ENCODE peak calls at places on chromosomes 4 and X, in ten cellular contexts. One of them, this sample, is unnamed.
A peak's percentile ranks its signal among the peaks of the same experiment; 100 is the strongest.

GRCh38 chr4:165965503-165965902 is 92.5 kb downstream of the TLL1 start:
- DNase-seq in Peyer's patch: no peak
- DNase-seq in transverse colon: no peak
- DNase-seq in lower leg skin: no peak
- DNase-seq in right lobe of liver: no peak
- DNase-seq in heart left ventricle: no peak
- DNase-seq in spleen: no peak
- DNase-seq in upper lobe of left lung: no peak
- DNase-seq in GM12891: no peak
- DNase-seq in adrenal gland: no peak
- DNase-seq in this sample: no peak

GRCh38 chr4:74148205-74148604 is 9.7 kb upstream of the MTHFD2L start:
- DNase-seq in Peyer's patch: no peak
- DNase-seq in transverse colon: no peak
- DNase-seq in lower leg skin: no peak
- DNase-seq in right lobe of liver: no peak
- DNase-seq in heart left ventricle: no peak
- DNase-seq in spleen: no peak
- DNase-seq in upper lobe of left lung: no peak
- DNase-seq in GM12891: no peak
- DNase-seq in adrenal gland: no peak
- DNase-seq in this sample: no peak

GRCh38 chr4:7808752-7809151 is 130.9 kb downstream of the AFAP1 start:
- DNase-seq in Peyer's patch: no peak
- DNase-seq in transverse colon: no peak
- DNase-seq in lower leg skin: no peak
- DNase-seq in right lobe of liver: no peak
- DNase-seq in heart left ventricle: no peak
- DNase-seq in spleen: no peak
- DNase-seq in upper lobe of left lung: no peak
- DNase-seq in GM12891: no peak
- DNase-seq in adrenal gland: no peak
- DNase-seq in this sample: no peak

GRCh38 chr4:15368906-15369305 is 58.9 kb upstream of the C1QTNF7 start:
- DNase-seq in Peyer's patch: no peak
- DNase-seq in transverse colon: no peak
- DNase-seq in lower leg skin: no peak
- DNase-seq in right lobe of liver: no peak
- DNase-seq in heart left ventricle: no peak
- DNase-seq in spleen: no peak
- DNase-seq in upper lobe of left lung: no peak
- DNase-seq in GM12891: no peak
- DNase-seq in adrenal gland: no peak
- DNase-seq in this sample: no peak

GRCh38 chr4:117996891-117997290 is 37.4 kb upstream of the NDST3 start:
- DNase-seq in Peyer's patch: no peak
- DNase-seq in transverse colon: no peak
- DNase-seq in lower leg skin: no peak
- DNase-seq in right lobe of liver: no peak
- DNase-seq in heart left ventricle: no peak
- DNase-seq in spleen: no peak
- DNase-seq in upper lobe of left lung: no peak
- DNase-seq in GM12891: no peak
- DNase-seq in adrenal gland: no peak
- DNase-seq in this sample: no peak

GRCh38 chr4:137641554-137641953 is 109.3 kb upstream of the PCDH18 start:
- DNase-seq in Peyer's patch: no peak
- DNase-seq in transverse colon: no peak
- DNase-seq in lower leg skin: peak; percentile 54
- DNase-seq in right lobe of liver: no peak
- DNase-seq in heart left ventricle: no peak
- DNase-seq in spleen: no peak
- DNase-seq in upper lobe of left lung: no peak
- DNase-seq in GM12891: no peak
- DNase-seq in adrenal gland: no peak
- DNase-seq in this sample: no peak

GRCh38 chr4:184668511-184669114 is 19.1 kb downstream of the PRIMPOL start:
- DNase-seq in Peyer's patch: no peak
- DNase-seq in transverse colon: no peak
- DNase-seq in lower leg skin: no peak
- DNase-seq in right lobe of liver: no peak
- DNase-seq in heart left ventricle: no peak
- DNase-seq in spleen: no peak
- DNase-seq in upper lobe of left lung: no peak
- DNase-seq in GM12891: no peak
- DNase-seq in adrenal gland: no peak
- DNase-seq in this sample: no peak

GRCh38 chrX:155065035-155065734 is 5.8 kb downstream of the CMC4 start:
- DNase-seq in Peyer's patch: no peak
- DNase-seq in transverse colon: no peak
- DNase-seq in lower leg skin: no peak
- DNase-seq in right lobe of liver: no peak
- DNase-seq in heart left ventricle: no peak
- DNase-seq in spleen: no peak
- DNase-seq in upper lobe of left lung: no peak
- DNase-seq in GM12891: no peak
- DNase-seq in adrenal gland: no peak
- DNase-seq in this sample: no peak

GRCh38 chrX:38975368-38975767 is 174.1 kb downstream of the MID1IP1 start:
- DNase-seq in Peyer's patch: no peak
- DNase-seq in transverse colon: no peak
- DNase-seq in lower leg skin: no peak
- DNase-seq in right lobe of liver: no peak
- DNase-seq in heart left ventricle: no peak
- DNase-seq in spleen: no peak
- DNase-seq in upper lobe of left lung: no peak
- DNase-seq in GM12891: no peak
- DNase-seq in adrenal gland: no peak
- DNase-seq in this sample: peak; percentile 15

GRCh38 chr4:2363056-2363719 is 55.3 kb downstream of the ZFYVE28 start:
- DNase-seq in Peyer's patch: peak; percentile 84
- DNase-seq in transverse colon: no peak
- DNase-seq in lower leg skin: no peak
- DNase-seq in right lobe of liver: peak; percentile 88
- DNase-seq in heart left ventricle: no peak
- DNase-seq in spleen: no peak
- DNase-seq in upper lobe of left lung: peak; percentile 31
- DNase-seq in GM12891: no peak
- DNase-seq in adrenal gland: peak; percentile 92
- DNase-seq in this sample: no peak

GRCh38 chrX:20623448-20623847 is 356.7 kb upstream of the RPS6KA3 start:
- DNase-seq in Peyer's patch: no peak
- DNase-seq in transverse colon: no peak
- DNase-seq in lower leg skin: no peak
- DNase-seq in right lobe of liver: no peak
- DNase-seq in heart left ventricle: no peak
- DNase-seq in spleen: no peak
- DNase-seq in upper lobe of left lung: no peak
- DNase-seq in GM12891: no peak
- DNase-seq in adrenal gland: peak; percentile 0
- DNase-seq in this sample: no peak

DNA sequence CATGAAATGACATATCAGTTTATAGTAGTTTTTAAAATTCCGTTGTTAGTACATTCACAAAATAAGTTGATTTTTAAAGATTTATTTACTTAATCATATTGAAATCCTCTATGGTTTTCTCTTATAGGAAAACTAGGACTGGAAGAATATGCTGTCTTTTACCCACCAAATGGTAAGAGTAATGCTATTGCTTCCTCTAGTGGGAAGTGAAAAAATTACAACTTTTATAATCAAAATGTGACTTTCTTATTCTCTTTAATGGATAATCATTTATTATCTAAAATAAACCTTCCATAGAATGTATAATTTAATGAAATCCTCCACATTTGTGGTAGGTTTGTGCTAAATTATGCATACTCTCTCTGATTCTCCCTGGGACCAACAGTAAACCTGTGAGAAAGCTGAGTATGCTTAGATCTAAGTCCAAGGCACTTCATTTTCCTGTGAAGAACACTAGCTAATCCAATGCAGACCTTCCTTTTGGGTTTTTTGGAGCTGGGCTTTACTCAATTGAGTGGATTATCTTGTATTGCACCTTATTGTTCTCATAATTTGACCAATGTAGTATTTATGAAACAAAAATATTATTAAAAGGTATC is 136.2 kb downstream of the TBC1D19 start:
- DNase-seq in Peyer's patch: no peak
- DNase-seq in transverse colon: no peak
- DNase-seq in lower leg skin: no peak
- DNase-seq in right lobe of liver: no peak
- DNase-seq in heart left ventricle: no peak
- DNase-seq in spleen: no peak
- DNase-seq in upper lobe of left lung: no peak
- DNase-seq in GM12891: no peak
- DNase-seq in adrenal gland: no peak
- DNase-seq in this sample: peak; percentile 17
- TF ChIP-seq POLR2A in Peyer's patch: no peak
- TF ChIP-seq POLR2A in transverse colon: no peak
- TF ChIP-seq POLR2A in lower leg skin: no peak
- TF ChIP-seq POLR2A in right lobe of liver: no peak
- TF ChIP-seq POLR2A in heart left ventricle: no peak
- TF ChIP-seq POLR2A in spleen: no peak
- TF ChIP-seq POLR2A in upper lobe of left lung: no peak
- TF ChIP-seq POLR2A in GM12891: no peak
- TF ChIP-seq POLR2A in adrenal gland: no peak
- TF ChIP-seq POLR2A in this sample: no peak

DNA sequence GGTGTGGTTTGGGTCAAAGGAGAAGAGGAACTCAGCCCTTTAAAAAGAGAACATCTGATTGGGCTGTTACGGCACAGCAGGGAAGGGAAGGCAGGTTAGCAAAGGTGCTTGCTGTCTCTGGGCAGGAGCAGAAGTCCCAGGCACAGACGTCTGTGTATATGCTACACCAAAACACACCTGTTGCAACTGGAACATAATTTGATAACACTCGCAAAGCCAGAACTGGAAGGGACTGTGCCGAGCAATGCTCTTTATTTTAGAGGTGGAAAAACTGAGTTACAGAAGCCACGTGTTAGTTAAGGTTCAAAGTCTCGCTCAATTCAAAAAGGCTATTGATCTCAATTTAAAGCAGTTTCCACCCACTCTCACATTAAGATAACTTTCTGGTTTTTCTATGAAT is 2.2 kb upstream of the FAM114A1 start:
- DNase-seq in Peyer's patch: no peak
- DNase-seq in transverse colon: peak; percentile 61
- DNase-seq in lower leg skin: no peak
- DNase-seq in right lobe of liver: no peak
- DNase-seq in heart left ventricle: no peak
- DNase-seq in spleen: no peak
- DNase-seq in upper lobe of left lung: no peak
- DNase-seq in GM12891: no peak
- DNase-seq in adrenal gland: no peak
- DNase-seq in this sample: no peak
- TF ChIP-seq POLR2A in Peyer's patch: no peak
- TF ChIP-seq POLR2A in transverse colon: peak; percentile 43
- TF ChIP-seq POLR2A in lower leg skin: no peak
- TF ChIP-seq POLR2A in right lobe of liver: peak; percentile 57
- TF ChIP-seq POLR2A in heart left ventricle: no peak
- TF ChIP-seq POLR2A in spleen: no peak
- TF ChIP-seq POLR2A in upper lobe of left lung: no peak
- TF ChIP-seq POLR2A in GM12891: no peak
- TF ChIP-seq POLR2A in adrenal gland: no peak
- TF ChIP-seq POLR2A in this sample: no peak

DNA sequence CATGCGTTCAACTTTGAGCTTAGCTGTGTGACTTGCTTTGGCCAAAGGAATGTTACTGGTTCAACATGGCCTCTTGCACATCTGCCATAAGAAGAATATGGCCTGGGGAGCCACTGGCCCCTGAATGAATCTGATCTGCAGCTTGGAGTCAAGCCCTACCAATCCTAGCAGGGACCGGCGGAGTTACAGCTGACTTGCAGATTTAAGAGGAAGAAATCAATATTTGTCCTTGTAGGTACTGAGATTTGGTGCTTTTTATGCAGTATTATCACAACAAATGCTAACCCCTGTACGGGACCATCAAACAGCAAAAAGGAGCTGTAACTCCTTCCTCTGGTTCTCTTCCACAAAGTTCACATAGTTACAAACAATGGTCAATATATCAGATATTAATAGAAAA is 252.0 kb downstream of the LDB2 start:
- DNase-seq in Peyer's patch: no peak
- DNase-seq in transverse colon: no peak
- DNase-seq in lower leg skin: no peak
- DNase-seq in right lobe of liver: no peak
- DNase-seq in heart left ventricle: no peak
- DNase-seq in spleen: no peak
- DNase-seq in upper lobe of left lung: no peak
- DNase-seq in GM12891: no peak
- DNase-seq in adrenal gland: no peak
- DNase-seq in this sample: no peak
- TF ChIP-seq POLR2A in Peyer's patch: no peak
- TF ChIP-seq POLR2A in transverse colon: no peak
- TF ChIP-seq POLR2A in lower leg skin: no peak
- TF ChIP-seq POLR2A in right lobe of liver: no peak
- TF ChIP-seq POLR2A in heart left ventricle: no peak
- TF ChIP-seq POLR2A in spleen: no peak
- TF ChIP-seq POLR2A in upper lobe of left lung: no peak
- TF ChIP-seq POLR2A in GM12891: no peak
- TF ChIP-seq POLR2A in adrenal gland: no peak
- TF ChIP-seq POLR2A in this sample: no peak

GRCh38 chrX:119853449-119853848 is 686 bp upstream of the UPF3B start:
- DNase-seq in Peyer's patch: no peak
- DNase-seq in transverse colon: peak; percentile 12
- DNase-seq in lower leg skin: no peak
- DNase-seq in right lobe of liver: no peak
- DNase-seq in heart left ventricle: no peak
- DNase-seq in spleen: no peak
- DNase-seq in upper lobe of left lung: no peak
- DNase-seq in GM12891: no peak
- DNase-seq in adrenal gland: peak; percentile 2
- DNase-seq in this sample: no peak

DNA sequence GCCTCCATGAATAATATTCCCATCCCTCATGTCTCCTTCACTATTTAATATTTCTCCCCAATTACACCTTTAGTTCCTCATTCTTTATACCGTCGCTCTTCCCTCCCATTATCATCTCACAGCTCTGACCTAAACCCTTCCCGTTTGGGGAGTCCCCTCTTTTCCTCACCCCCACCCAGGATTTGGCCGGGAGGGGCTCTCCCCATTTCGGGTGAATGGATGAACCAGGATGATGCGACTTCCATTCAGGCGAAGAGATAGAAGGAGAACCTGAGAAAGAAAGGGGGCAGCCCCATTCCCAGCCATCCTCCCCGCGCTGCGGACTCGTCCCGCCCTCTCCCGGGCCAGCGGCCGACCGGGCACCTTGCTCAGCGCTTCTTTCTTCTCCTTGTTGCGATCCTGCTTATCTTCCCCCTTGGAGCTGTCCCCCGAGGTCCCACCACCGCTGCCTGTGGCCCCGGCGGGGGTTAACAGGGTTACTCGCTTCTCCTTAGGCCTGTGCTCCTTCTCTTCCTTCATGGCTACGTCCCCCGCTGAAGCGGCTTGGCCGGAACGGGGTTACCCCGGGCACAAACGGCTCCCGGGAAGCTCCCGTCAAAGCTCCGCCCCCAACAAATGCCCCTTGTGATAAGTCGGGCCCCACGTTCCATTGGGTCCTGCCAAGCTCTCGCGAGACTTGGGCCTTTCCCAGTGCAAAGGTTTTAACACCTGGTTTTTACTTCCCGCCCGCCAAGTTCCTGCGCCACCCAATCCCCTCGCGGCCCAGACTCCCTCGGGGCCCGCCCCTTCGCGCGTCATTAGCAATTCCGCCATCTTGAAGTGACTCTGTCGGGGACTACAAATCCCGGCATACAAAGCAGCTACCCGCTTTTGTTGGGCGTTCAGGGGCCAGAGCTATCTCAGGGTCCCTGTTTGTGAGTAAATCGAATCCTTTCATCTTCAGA is at the start of gene UPF3B:
- DNase-seq in Peyer's patch: peak; percentile 93
- DNase-seq in transverse colon: peak; percentile 97
- DNase-seq in lower leg skin: peak; percentile 96
- DNase-seq in right lobe of liver: peak; percentile 95
- DNase-seq in heart left ventricle: peak; percentile 96
- DNase-seq in spleen: peak; percentile 97
- DNase-seq in upper lobe of left lung: peak; percentile 97
- DNase-seq in GM12891: peak; percentile 70
- DNase-seq in adrenal gland: peak; percentile 98
- DNase-seq in this sample: peak; percentile 97
- TF ChIP-seq POLR2A in Peyer's patch: peak; percentile 32
- TF ChIP-seq POLR2A in transverse colon: peak; percentile 77
- TF ChIP-seq POLR2A in lower leg skin: no peak
- TF ChIP-seq POLR2A in right lobe of liver: peak; percentile 58
- TF ChIP-seq POLR2A in heart left ventricle: no peak
- TF ChIP-seq POLR2A in spleen: peak; percentile 14
- TF ChIP-seq POLR2A in upper lobe of left lung: peak; percentile 27
- TF ChIP-seq POLR2A in GM12891: peak; percentile 62
- TF ChIP-seq POLR2A in adrenal gland: peak; percentile 76
- TF ChIP-seq POLR2A in this sample: peak; percentile 73

This sample was measured in erythroblast.